ENCODE peak calls at places on chromosomes 7 and 10, in seven cellular contexts. Y, X, A, W, U, Q and R are unnamed samples.

GRCh38 chr7:149722356-149722957 is 50.9 kb downstream of the ZNF467 start:
- DNase-seq in Y (no peak), X (no peak), A (no peak), W (peak; percentile 67), U (no peak), Q (peak; percentile 74), R (no peak)

GRCh38 chr10:117762819-117763172 is 220.2 kb downstream of the EMX2 start:
- DNase-seq in Y (peak; percentile 17), X (no peak), A (no peak), W (no peak), U (peak; percentile 3), Q (no peak), R (no peak)

GRCh38 chr10:46298346-46299266 is 11.8 kb downstream of the ANTXRL start:
- DNase-seq in Y (peak; percentile 47), X (no peak), A (no peak), W (no peak), U (no peak), Q (peak; percentile 61), R (no peak)

GRCh38 chr10:120465138-120465537 is 8.1 kb downstream of the PLPP4 start:
- DNase-seq in Y (no peak), X (no peak), A (no peak), W (no peak), U (no peak), Q (no peak), R (no peak)

GRCh38 chr7:99109108-99110051 is 34.5 kb downstream of the SMURF1 start:
- DNase-seq in Y (no peak), X (no peak), A (peak; percentile 87), W (peak; percentile 27), U (no peak), Q (no peak), R (no peak)

GRCh38 chr10:12279281-12279680 is 70.1 kb upstream of the CAMK1D start:
- DNase-seq in Y (no peak), X (no peak), A (no peak), W (no peak), U (no peak), Q (no peak), R (no peak)

GRCh38 chr10:4568731-4569130 is 257.3 kb upstream of the AKR1E2 start:
- DNase-seq in Y (no peak), X (no peak), A (no peak), W (no peak), U (no peak), Q (no peak), R (no peak)

GRCh38 chr7:26653430-26653911 is 210.9 kb downstream of the SKAP2 start:
- DNase-seq in Y (no peak), X (no peak), A (no peak), W (no peak), U (no peak), Q (no peak), R (no peak)

GRCh38 chr7:5170251-5170650 is 19.8 kb upstream of the WIPI2 start:
- DNase-seq in Y (no peak), X (no peak), A (no peak), W (no peak), U (no peak), Q (no peak), R (no peak)

GRCh38 chr10:79424221-79425073 is 21.0 kb downstream of the ZCCHC24 start:
- DNase-seq in Y (no peak), X (peak; percentile 86), A (peak; percentile 91), W (no peak), U (no peak), Q (peak; percentile 54), R (no peak)

GRCh38 chr7:143382126-143382790 is 1.1 kb downstream of the ZYX start:
- DNase-seq in Y (no peak), X (no peak), A (no peak), W (no peak), U (no peak), Q (no peak), R (no peak)

GRCh38 chr7:143382791-143383641 is 1.9 kb downstream of the ZYX start:
- DNase-seq in Y (no peak), X (no peak), A (no peak), W (no peak), U (no peak), Q (no peak), R (no peak)

GRCh38 chr7:143384148-143384547 is 3.0 kb downstream of the ZYX start:
- DNase-seq in Y (no peak), X (no peak), A (no peak), W (no peak), U (no peak), Q (no peak), R (no peak)

GRCh38 chr7:143384741-143385631 is 3.8 kb downstream of the ZYX start:
- DNase-seq in Y (no peak), X (no peak), A (no peak), W (no peak), U (no peak), Q (no peak), R (no peak)

GRCh38 chr7:143383642-143383957 is 2.5 kb downstream of the ZYX start:
- DNase-seq in Y (no peak), X (no peak), A (no peak), W (no peak), U (no peak), Q (no peak), R (no peak)
- H3K4me3 ChIP-seq in Y (peak overlapping the region; percentile 75), X (peak overlapping the region; percentile 95), A (no peak overlapping the region), W (peak overlapping the region; percentile 99), U (no peak overlapping the region), Q (no peak overlapping the region), R (peak overlapping the region; percentile 94)

GRCh38 chr7:73668103-73668937 is 689 bp downstream of the VPS37D start:
- DNase-seq in Y (no peak), X (no peak), A (no peak), W (no peak), U (no peak), Q (peak; percentile 83), R (no peak)

GRCh38 chr7:73669858-73670385 is 2.3 kb downstream of the VPS37D start:
- DNase-seq in Y (no peak), X (no peak), A (no peak), W (no peak), U (no peak), Q (no peak), R (no peak)

GRCh38 chr7:73671317-73671651 is 3.7 kb downstream of the VPS37D start:
- DNase-seq in Y (no peak), X (no peak), A (no peak), W (no peak), U (no peak), Q (no peak), R (no peak)

GRCh38 chr7:73669316-73669715 is 1.7 kb downstream of the VPS37D start:
- DNase-seq in Y (no peak), X (no peak), A (no peak), W (peak; percentile 64), U (no peak), Q (no peak), R (no peak)

GRCh38 chr7:73667344-73668102 is at the start of gene VPS37D:
- DNase-seq in Y (peak; percentile 62), X (peak; percentile 96), A (peak; percentile 67), W (peak; percentile 99), U (peak; percentile 99), Q (peak; percentile 98), R (peak; percentile 93)
- TF ChIP-seq POLR2AphosphoS5 in Y (no peak), X (peak; percentile 15), A (no peak), W (peak; percentile 14), U (no peak), Q (peak; percentile 58), R (no peak)

GRCh38 chr7:39624202-39624807 is 933 bp downstream of the RALA start:
- DNase-seq in Y (no peak), X (no peak), A (no peak), W (no peak), U (peak; percentile 34), Q (no peak), R (no peak)

GRCh38 chr7:39623312-39624201 is at the start of gene RALA:
- DNase-seq in Y (peak; percentile 80), X (peak; percentile 90), A (peak; percentile 84), W (peak; percentile 99), U (peak; percentile 93), Q (peak; percentile 98), R (peak; percentile 90)

GRCh38 chr7:39622609-39623311 is 612 bp upstream of the RALA start:
- DNase-seq in Y (no peak), X (no peak), A (no peak), W (no peak), U (no peak), Q (no peak), R (peak; percentile 25)

GRCh38 chr7:39621784-39622411 is 1.5 kb upstream of the RALA start:
- DNase-seq in Y (peak; percentile 69), X (no peak), A (no peak), W (no peak), U (peak; percentile 53), Q (no peak), R (no peak)

DNA sequence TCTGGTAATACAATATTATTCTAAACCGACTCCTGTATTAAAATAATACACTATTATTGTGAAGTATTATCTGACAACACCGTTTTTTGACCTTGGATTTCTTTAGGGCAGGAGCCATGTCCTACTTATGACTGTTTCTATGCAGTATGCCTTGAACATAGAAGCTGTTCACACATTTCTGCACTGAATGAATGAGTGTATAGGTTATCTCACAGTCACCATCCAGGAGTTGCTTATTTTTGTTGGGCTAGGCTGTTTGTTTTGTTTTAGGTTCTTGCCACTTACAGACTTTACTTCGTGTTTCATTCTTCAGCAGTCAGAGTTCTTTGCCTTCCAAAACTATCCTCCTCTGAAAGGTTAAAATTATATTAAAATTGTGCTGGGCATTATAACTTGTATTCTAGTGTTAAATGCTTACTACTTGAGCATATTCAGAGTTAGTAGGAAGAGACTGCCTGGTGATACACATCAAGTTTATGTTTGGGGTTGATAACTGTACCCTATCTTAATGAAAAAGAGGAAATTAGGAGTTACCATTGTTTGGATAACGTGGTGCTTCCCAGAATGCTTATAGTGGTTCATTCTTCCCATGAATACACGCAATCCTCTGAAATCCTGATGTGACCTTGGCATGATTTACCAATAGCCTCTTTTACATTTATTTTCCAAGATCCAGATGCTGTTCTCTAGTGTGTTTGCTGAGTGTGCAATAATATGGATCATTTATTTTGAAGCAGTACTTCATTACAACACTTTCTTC is 1.7 kb downstream of the RALA start:
- DNase-seq in Y (no peak), X (no peak), A (peak; percentile 24), W (no peak), U (peak; percentile 31), Q (no peak), R (no peak)
- H3K4me3 ChIP-seq in Y (no peak overlapping the region), X (peak overlapping the region; percentile 94), A (peak overlapping the region; percentile 86), W (peak overlapping the region; percentile 90), U (peak overlapping the region; percentile 88), Q (peak overlapping the region; percentile 94), R (peak overlapping the region; percentile 79)

GRCh38 chr10:90530526-90530925 is 327.3 kb downstream of the HTR7 start:
- DNase-seq in Y (no peak), X (no peak), A (no peak), W (no peak), U (no peak), Q (no peak), R (no peak)
- TF ChIP-seq POLR2AphosphoS5 in Y (no peak), X (no peak), A (no peak), W (no peak), U (no peak), Q (no peak), R (no peak)